ENCODE peak calls at places on chromosomes 12 and 14, in seven cellular contexts. N is WTC11; C is NCI-H510A; T is Calu3; Z is H4; I is activated CD4-positive, CD25-positive, alpha-beta regulatory T cell treated with anti-CD3 and anti-CD28 coated beads, Interleukin-2, amount 50 U/mL, for 16 hours; M is GM23338. L is an unnamed sample.

GRCh38 chr12:46472893-46473633 is 100.5 kb upstream of the SLC38A2 start:
- DNase-seq in N (no peak), M (no peak), I (no peak), Z (peak), T (no peak), C (no peak), L (no peak)

GRCh38 chr12:1984759-1985158 is 19.5 kb downstream of the DCP1B start:
- DNase-seq in T (no peak), Z (no peak), M (no peak), N (no peak), C (no peak), I (no peak), L (no peak)

GRCh38 chr14:55846852-55847471 is 267.0 kb downstream of the KTN1 start:
- DNase-seq in C (no peak), T (no peak), I (no peak), M (no peak), Z (no peak), N (no peak), L (peak)

GRCh38 chr12:16344269-16344668 is 3.2 kb upstream of the MGST1 start:
- DNase-seq in M (no peak), Z (no peak), N (no peak), T (no peak), C (no peak), I (no peak), L (peak)

GRCh38 chr12:27733791-27734190 is 23.2 kb downstream of the MRPS35 start:
- DNase-seq in T (no peak), N (no peak), M (no peak), I (no peak), Z (no peak), C (no peak), L (peak)

GRCh38 chr14:75279739-75280447 is 1.3 kb downstream of the FOS start:
- DNase-seq in N (peak), M (peak), T (peak), C (no peak), Z (no peak), I (no peak), L (peak)

GRCh38 chr14:77208266-77208978 is 26.8 kb downstream of the TMEM63C start:
- DNase-seq in M (peak), Z (peak), N (peak), I (peak), T (peak), C (peak), L (peak)

GRCh38 chr12:113684053-113684907 is 212.6 kb upstream of the LHX5 start:
- DNase-seq in M (peak), C (peak), T (no peak), I (no peak), N (peak), Z (peak), L (no peak)

GRCh38 chr12:31274520-31275300 is 51.2 kb downstream of the SINHCAF start:
- DNase-seq in N (no peak), M (no peak), I (no peak), C (no peak), T (no peak), Z (no peak), L (no peak)

GRCh38 chr12:49823350-49823749 is 4.9 kb downstream of the NCKAP5L start:
- DNase-seq in T (no peak), N (no peak), M (no peak), C (no peak), Z (no peak), I (no peak), L (no peak)

GRCh38 chr12:32444895-32445294 is 45.5 kb downstream of the FGD4 start:
- DNase-seq in N (no peak), I (no peak), C (no peak), Z (peak), M (no peak), T (peak), L (peak)

GRCh38 chr12:3145036-3145435 is 67.9 kb downstream of the TSPAN9 start:
- DNase-seq in C (no peak), M (no peak), N (no peak), I (no peak), T (no peak), Z (no peak), L (no peak)

GRCh38 chr14:89813485-89814080 is 140.9 kb downstream of the EFCAB11 start:
- DNase-seq in T (no peak), Z (no peak), I (no peak), N (peak), M (peak), C (no peak), L (peak)

GRCh38 chr14:23136566-23137133 is 17.6 kb upstream of the CEBPE start:
- DNase-seq in N (no peak), I (no peak), M (no peak), C (no peak), Z (no peak), T (no peak), L (no peak)

GRCh38 chr12:108611884-108612415 is 14.1 kb upstream of the TMEM119 start:
- DNase-seq in M (peak), C (no peak), Z (peak), T (peak), N (peak), I (no peak), L (peak)

GRCh38 chr14:39555749-39556148 is 123.5 kb upstream of the FBXO33 start:
- DNase-seq in M (no peak), I (no peak), N (no peak), Z (no peak), T (no peak), C (no peak), L (no peak)

GRCh38 chr14:79540394-79540793 is 670.9 kb downstream of the DIO2 start:
- DNase-seq in C (peak), I (no peak), M (peak), N (no peak), T (no peak), Z (no peak), L (no peak)

GRCh38 chr12:62629413-62629812 is 162.8 kb downstream of the MON2 start:
- DNase-seq in I (no peak), M (peak), T (no peak), C (no peak), Z (no peak), N (peak), L (no peak)

GRCh38 chr14:102479777-102480176 is 29.8 kb downstream of the ANKRD9 start:
- DNase-seq in I (no peak), N (no peak), M (no peak), C (peak), Z (no peak), T (no peak), L (no peak)

GRCh38 chr12:22738945-22739344 is 114.0 kb downstream of the ETNK1 start:
- DNase-seq in C (no peak), N (no peak), I (no peak), Z (no peak), T (no peak), M (no peak), L (no peak)

GRCh38 chr14:95756127-95756526 is 42.2 kb upstream of the TCL1A start:
- DNase-seq in Z (no peak), M (no peak), N (no peak), I (no peak), T (no peak), C (no peak), L (no peak)

GRCh38 chr14:76752744-76753143 is 8.5 kb upstream of the VASH1 start:
- DNase-seq in C (no peak), N (no peak), I (no peak), Z (no peak), T (no peak), M (no peak), L (no peak)

GRCh38 chr12:27213830-27214787 is 30.0 kb upstream of the STK38L start:
- DNase-seq in Z (no peak), M (no peak), T (no peak), C (no peak), N (no peak), I (no peak), L (no peak)

GRCh38 chr12:128609861-128610260 is 213.9 kb downstream of the SLC15A4 start:
- DNase-seq in T (no peak), I (no peak), C (no peak), N (no peak), Z (no peak), M (no peak), L (no peak)

GRCh38 chr14:105455086-105455640 is 19.5 kb upstream of the CRIP2 start:
- DNase-seq in N (no peak), I (no peak), Z (no peak), T (no peak), C (no peak), M (no peak), L (no peak)

GRCh38 chr12:120235369-120236123 is 30.0 kb downstream of the PXN start:
- DNase-seq in C (no peak), T (no peak), I (no peak), N (peak), M (peak), Z (no peak), L (peak)

GRCh38 chr12:92438641-92439396 is 264.0 kb upstream of the PLEKHG7 start:
- DNase-seq in T (no peak), M (no peak), I (no peak), Z (no peak), N (no peak), C (no peak), L (peak)